ENCODE peak calls at places on chromosomes 1 and 21, in four cellular contexts. B, E, X and H are unnamed samples.
A peak's percentile ranks its signal among the peaks of the same experiment; 100 is the strongest.

GRCh38 chr1:242245255-242245654 is 246.4 kb upstream of the MAP1LC3C start:
- DNase-seq in E (no peak), B (no peak), X (no peak), H (no peak)

GRCh38 chr1:95396557-95396956 is 162.5 kb downstream of the RWDD3 start:
- DNase-seq in E (no peak), B (no peak), X (no peak), H (no peak)

GRCh38 chr1:75996196-75996595 is 64.0 kb upstream of the ASB17 start:
- DNase-seq in E (peak; percentile 3), B (no peak), X (no peak), H (no peak)

GRCh38 chr1:92446990-92447681 is 39.6 kb downstream of the GFI1 start:
- DNase-seq in X (no peak), B (peak; percentile 12), E (peak; percentile 24), H (no peak)

GRCh38 chr1:235628316-235629006 is 21.1 kb downstream of the GNG4 start:
- DNase-seq in B (no peak), X (no peak), E (no peak), H (no peak)

GRCh38 chr1:19260211-19261138 is 8.9 kb downstream of the MRTO4 start:
- DNase-seq in X (no peak), B (peak; percentile 69), E (peak; percentile 27), H (no peak)

GRCh38 chr1:41485605-41486004 is 1.1 kb upstream of the EDN2 start:
- DNase-seq in X (no peak), E (no peak), B (peak; percentile 62), H (no peak)

GRCh38 chr1:1334835-1335234 is 3.8 kb downstream of the TAS1R3 start:
- DNase-seq in E (no peak), B (no peak), X (peak; percentile 41), H (no peak)

GRCh38 chr1:228975238-228975929 is 240.1 kb downstream of the RHOU start:
- DNase-seq in X (no peak), B (no peak), E (no peak), H (no peak)

GRCh38 chr21:28473530-28474225 is 519.0 kb downstream of the LTN1 start:
- DNase-seq in B (peak; percentile 91), E (peak; percentile 20), X (no peak), H (no peak)

GRCh38 chr1:239126881-239127280 is 259.5 kb upstream of the CHRM3 start:
- DNase-seq in B (no peak), E (no peak), X (no peak), H (no peak)

GRCh38 chr1:246800800-246801199 is 76.6 kb downstream of the SCCPDH start:
- DNase-seq in B (no peak), X (no peak), E (no peak), H (no peak)

GRCh38 chr1:164858233-164858632 is 299.2 kb downstream of the PBX1 start:
- DNase-seq in B (no peak), X (peak; percentile 18), E (peak; percentile 52), H (no peak)

GRCh38 chr1:27015260-27015659 is 2.6 kb upstream of the TENT5B start:
- DNase-seq in X (no peak), B (no peak), E (no peak), H (no peak)

GRCh38 chr1:155137129-155137528 is 1.5 kb downstream of the SLC50A1 start:
- DNase-seq in B (no peak), E (no peak), X (no peak), H (no peak)

GRCh38 chr1:228687562-228687961 is 47.7 kb upstream of the RHOU start:
- DNase-seq in X (no peak), B (no peak), E (no peak), H (no peak)

GRCh38 chr1:99737016-99737415 is 29.4 kb downstream of the FRRS1 start:
- DNase-seq in X (no peak), E (peak; percentile 79), B (peak; percentile 76), H (no peak)

GRCh38 chr1:42940851-42941639 is 17.6 kb downstream of the SLC2A1 start:
- DNase-seq in B (peak; percentile 89), E (peak; percentile 94), X (no peak), H (no peak)

GRCh38 chr1:91765293-91765692 is 120.7 kb downstream of the TGFBR3 start:
- DNase-seq in B (no peak), E (no peak), X (no peak), H (no peak)

GRCh38 chr21:22421416-22422190 is 1423.4 kb downstream of the NCAM2 start:
- DNase-seq in X (no peak), B (no peak), E (no peak), H (no peak)

GRCh38 chr21:27700974-27701614 is 734.2 kb upstream of the ADAMTS5 start:
- DNase-seq in X (peak; percentile 69), E (peak; percentile 93), B (peak; percentile 89), H (no peak)

GRCh38 chr1:221725683-221726330 is 16.1 kb downstream of the DUSP10 start:
- DNase-seq in X (no peak), E (peak; percentile 42), B (peak; percentile 51), H (no peak)

GRCh38 chr1:14924455-14925325 is 228.9 kb upstream of the TMEM51 start:
- DNase-seq in X (no peak), B (peak; percentile 50), E (peak; percentile 56), H (peak; percentile 16)

GRCh38 chr1:27603320-27603961 is 503 bp downstream of the AHDC1 start:
- DNase-seq in X (no peak), E (no peak), B (no peak), H (peak; percentile 43)

GRCh38 chr1:157639800-157640199 is 41.9 kb upstream of the FCRL4 start:
- DNase-seq in E (no peak), B (no peak), X (no peak), H (no peak)

GRCh38 chr1:223022641-223023473 is 120.2 kb downstream of the TLR5 start:
- DNase-seq in E (no peak), X (no peak), B (no peak), H (no peak)

GRCh38 chr21:37425684-37426083 is 59.1 kb downstream of the DYRK1A start:
- DNase-seq in X (no peak), B (no peak), E (no peak), H (no peak)

GRCh38 chr1:9081473-9081872 is 12.0 kb upstream of the SLC2A5 start:
- DNase-seq in E (no peak), B (no peak), X (no peak), H (no peak)

GRCh38 chr21:15993951-15994350 is 264.2 kb downstream of the USP25 start:
- DNase-seq in B (no peak), X (no peak), E (no peak), H (no peak)

GRCh38 chr1:70331962-70332361 is 22.6 kb downstream of the ANKRD13C start:
- DNase-seq in B (peak; percentile 5), X (no peak), E (peak; percentile 42), H (no peak)

GRCh38 chr1:226660410-226661182 is 78.5 kb downstream of the ITPKB start:
- DNase-seq in B (no peak), E (peak; percentile 24), X (no peak), H (no peak)

GRCh38 chr1:47852006-47852686 is 145.0 kb downstream of the TRABD2B start:
- DNase-seq in X (no peak), E (no peak), B (no peak), H (no peak)

GRCh38 chr1:228084325-228084724 is 1.8 kb downstream of the ARF1 start:
- DNase-seq in B (peak; percentile 81), X (no peak), E (peak; percentile 77), H (no peak)

GRCh38 chr1:200376521-200376920 is 33.3 kb downstream of the ZNF281 start:
- DNase-seq in B (no peak), X (no peak), E (no peak), H (no peak)

GRCh38 chr1:202200112-202200548 is 6.5 kb downstream of the LGR6 start:
- DNase-seq in X (no peak), B (no peak), E (peak; percentile 10), H (no peak)

GRCh38 chr1:201904579-201904978 is 15.9 kb downstream of the SHISA4 start:
- DNase-seq in E (peak; percentile 95), B (peak; percentile 90), X (no peak), H (no peak)

GRCh38 chr1:207284209-207284892 is 37.1 kb upstream of the CD55 start:
- DNase-seq in B (no peak), E (no peak), X (no peak), H (no peak)

GRCh38 chr1:168246506-168246905 is 20.7 kb downstream of the SFT2D2 start:
- DNase-seq in E (peak; percentile 28), B (no peak), X (no peak), H (no peak)

GRCh38 chr1:168243200-168243599 is 17.4 kb downstream of the SFT2D2 start:
- DNase-seq in X (no peak), E (peak; percentile 42), B (peak; percentile 64), H (no peak)

GRCh38 chr1:168245042-168245441 is 19.2 kb downstream of the SFT2D2 start:
- DNase-seq in E (no peak), X (no peak), B (no peak), H (no peak)

GRCh38 chr1:168243636-168244212 is 17.9 kb downstream of the SFT2D2 start:
- DNase-seq in B (peak; percentile 75), E (peak; percentile 34), X (no peak), H (no peak)
- TF ChIP-seq CTCF in B (no peak), E (no peak), X (no peak), H (no peak)

DNA sequence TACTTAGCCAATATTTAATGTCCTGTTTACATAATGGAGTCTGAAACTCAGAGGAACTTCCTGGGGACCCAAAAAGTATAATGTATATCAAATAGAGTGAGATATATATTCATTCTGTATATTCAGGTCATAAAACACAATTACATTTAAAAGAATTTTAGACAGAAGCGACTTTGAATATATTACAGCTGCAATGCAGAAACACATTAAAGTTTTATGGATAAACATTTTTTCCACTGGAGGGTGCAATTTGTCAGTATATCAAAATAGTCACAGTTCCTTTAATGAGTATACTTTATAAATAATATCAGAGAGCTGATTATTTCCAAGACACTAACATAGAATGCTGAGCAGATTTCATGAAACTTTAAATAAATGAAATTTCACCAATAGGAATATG is 43.9 kb upstream of the CRB1 start:
- DNase-seq in X (no peak), E (no peak), B (peak; percentile 32), H (no peak)
- TF ChIP-seq CTCF in X (no peak), E (peak; percentile 32), B (no peak), H (no peak)

GRCh38 chr1:110554871-110555801 is 36.2 kb upstream of the KCNA10 start:
- DNase-seq in X (peak; percentile 58), E (peak; percentile 47), B (peak; percentile 2), H (peak; percentile 50)
- TF ChIP-seq CTCF in X (peak; percentile 84), E (peak; percentile 60), B (peak; percentile 43), H (peak; percentile 33)

GRCh38 chr1:212920895-212921294 is 29.4 kb upstream of the VASH2 start:
- DNase-seq in B (no peak), E (no peak), X (no peak), H (no peak)
- TF ChIP-seq CTCF in B (no peak), E (peak; percentile 39), X (peak; percentile 25), H (no peak)

GRCh38 chr1:106899644-106900043 is 156.8 kb upstream of the PRMT6 start:
- DNase-seq in X (no peak), B (no peak), E (no peak), H (no peak)

DNA sequence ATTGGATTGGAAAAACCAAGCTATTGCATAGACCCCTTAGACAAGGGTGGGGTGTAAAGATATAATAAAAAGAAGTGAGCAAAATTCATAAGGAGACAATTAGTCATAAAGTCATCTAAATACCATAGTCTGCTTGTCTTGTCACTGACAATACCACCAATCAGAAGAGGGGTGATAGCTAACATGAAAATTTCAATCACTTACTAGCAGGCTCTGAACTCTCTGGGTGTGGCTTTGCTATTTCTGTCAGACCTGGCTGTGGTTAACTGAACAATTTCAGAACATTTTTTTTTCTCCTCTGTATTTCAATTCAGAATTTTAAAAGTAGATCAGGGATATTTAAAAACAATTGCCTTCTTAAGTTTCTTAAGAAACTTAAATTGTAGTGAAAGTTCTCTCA is 158.5 kb upstream of the PRMT6 start:
- DNase-seq in X (no peak), B (no peak), E (no peak), H (no peak)
- TF ChIP-seq CTCF in X (no peak), B (no peak), E (no peak), H (no peak)